ENCODE peak calls at places on chromosomes 7 and 10, in nine cellular contexts. M is endothelial cell, P is WERI-Rb-1, C is astrocyte of the cerebellum, Q is brain microvascular endothelial cell, R is A549, U is uterus, D is HFFc6, J is GM12865. G is an unnamed sample.

GRCh38 chr7:39044489-39044888 is 66.8 kb downstream of the POU6F2 start:
- DNase-seq in M (no peak), P (no peak), C (no peak), Q (no peak), R (no peak), U (no peak), D (no peak), J (no peak), G (no peak)

GRCh38 chr10:132109341-132110072 is 43.8 kb downstream of the JAKMIP3 start:
- DNase-seq in M (no peak), P (no peak), C (no peak), Q (no peak), R (no peak), U (no peak), D (no peak), J (no peak), G (no peak)

GRCh38 chr10:5944389-5945202 is 32.7 kb downstream of the IL15RA start:
- DNase-seq in M (no peak), P (no peak), C (peak; percentile 100), Q (peak; percentile 98), R (peak; percentile 34), U (peak; percentile 98), D (peak; percentile 99), J (no peak), G (no peak)

GRCh38 chr10:79404690-79405131 is 40.7 kb downstream of the ZCCHC24 start:
- DNase-seq in M (no peak), P (no peak), C (no peak), Q (no peak), R (no peak), U (peak; percentile 20), D (no peak), J (no peak), G (peak; percentile 10)

GRCh38 chr7:821688-822087 is 10.6 kb upstream of the SUN1 start:
- DNase-seq in M (no peak), P (no peak), C (no peak), Q (no peak), R (no peak), U (peak; percentile 56), D (no peak), J (no peak), G (no peak)

GRCh38 chr7:69847921-69848612 is 249.8 kb downstream of the AUTS2 start:
- DNase-seq in M (no peak), P (no peak), C (no peak), Q (no peak), R (no peak), U (no peak), D (no peak), J (no peak), G (no peak)

GRCh38 chr10:9175200-9175599 is 1120.7 kb downstream of the GATA3 start:
- DNase-seq in M (no peak), P (no peak), C (no peak), Q (no peak), R (no peak), U (no peak), D (no peak), J (no peak), G (no peak)

GRCh38 chr7:42069625-42070024 is 167.4 kb downstream of the GLI3 start:
- DNase-seq in M (no peak), P (no peak), C (no peak), Q (no peak), R (no peak), U (no peak), D (no peak), J (no peak), G (no peak)

GRCh38 chr10:85003083-85003482 is 674.7 kb downstream of the CCSER2 start:
- DNase-seq in M (no peak), P (no peak), C (no peak), Q (no peak), R (no peak), U (no peak), D (no peak), J (no peak), G (no peak)

GRCh38 chr7:108002726-108003590 is at the start of gene LAMB1:
- DNase-seq in M (peak; percentile 78), P (peak; percentile 80), C (no peak), Q (peak; percentile 83), R (peak; percentile 78), U (peak; percentile 81), D (peak; percentile 34), J (no peak), G (peak; percentile 88)

GRCh38 chr7:101273126-101273525 is 28.2 kb upstream of the FIS1 start:
- DNase-seq in M (no peak), P (no peak), C (no peak), Q (no peak), R (no peak), U (no peak), D (no peak), J (no peak), G (no peak)

GRCh38 chr7:128697301-128697905 is 25.3 kb downstream of the GARIN1A start:
- DNase-seq in M (peak; percentile 60), P (no peak), C (peak; percentile 8), Q (peak; percentile 38), R (peak; percentile 80), U (no peak), D (peak; percentile 61), J (peak; percentile 80), G (peak; percentile 70)

GRCh38 chr10:23643396-23643795 is 204.5 kb downstream of the OTUD1 start:
- DNase-seq in M (no peak), P (no peak), C (no peak), Q (no peak), R (no peak), U (no peak), D (no peak), J (no peak), G (no peak)

GRCh38 chr10:9814285-9814866 is 1203.3 kb upstream of the CELF2 start:
- DNase-seq in M (no peak), P (no peak), C (no peak), Q (peak; percentile 71), R (no peak), U (no peak), D (no peak), J (no peak), G (no peak)

GRCh38 chr10:71074176-71074755 is 138.1 kb upstream of the UNC5B start:
- DNase-seq in M (no peak), P (peak; percentile 6), C (no peak), Q (no peak), R (no peak), U (no peak), D (no peak), J (no peak), G (no peak)

GRCh38 chr10:116838143-116838725 is 11.1 kb upstream of the ENO4 start:
- DNase-seq in M (no peak), P (no peak), C (no peak), Q (no peak), R (no peak), U (no peak), D (no peak), J (no peak), G (no peak)

GRCh38 chr7:102270176-102270887 is 16.3 kb upstream of the SH2B2 start:
- DNase-seq in M (no peak), P (no peak), C (no peak), Q (no peak), R (no peak), U (no peak), D (no peak), J (no peak), G (no peak)

GRCh38 chr10:57716884-57717283 is 550.8 kb downstream of the IPMK start:
- DNase-seq in M (no peak), P (no peak), C (peak; percentile 28), Q (peak; percentile 24), R (no peak), U (no peak), D (peak; percentile 26), J (no peak), G (no peak)
- TF ChIP-seq CTCF in M (peak; percentile 26), P (peak; percentile 42), C (peak; percentile 62), Q (peak; percentile 57), R (peak; percentile 61), U (no peak), D (peak; percentile 74), J (no peak), G (no peak)

DNA sequence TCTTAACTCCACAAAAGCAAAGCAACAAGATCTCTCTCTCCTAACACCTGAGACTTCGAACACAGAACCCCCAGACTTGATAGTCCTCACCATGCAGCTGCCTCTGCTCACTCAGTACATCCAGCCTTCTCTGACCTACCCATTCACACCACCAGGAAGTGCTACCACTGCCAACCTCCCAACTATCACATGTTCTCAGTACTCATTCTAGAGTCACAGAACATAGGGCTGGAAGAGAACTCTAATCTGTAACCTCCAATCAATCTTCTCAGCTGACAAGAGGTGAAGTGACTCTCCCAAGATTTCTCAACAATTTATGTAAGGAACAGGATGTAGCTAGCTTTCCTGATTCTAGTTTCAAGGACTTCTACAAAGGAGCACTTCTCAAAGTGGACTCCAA is 3.8 kb downstream of the NUDCD3 start:
- DNase-seq in M (no peak), P (no peak), C (no peak), Q (no peak), R (no peak), U (no peak), D (peak; percentile 17), J (no peak), G (no peak)
- TF ChIP-seq CTCF in M (no peak), P (no peak), C (no peak), Q (peak; percentile 10), R (no peak), U (no peak), D (peak; percentile 12), J (no peak), G (no peak)

GRCh38 chr7:43211276-43211675 is 98.8 kb downstream of the HECW1 start:
- DNase-seq in M (peak; percentile 30), P (no peak), C (no peak), Q (no peak), R (peak; percentile 25), U (no peak), D (peak; percentile 17), J (no peak), G (no peak)
- TF ChIP-seq CTCF in M (no peak), P (no peak), C (peak; percentile 10), Q (peak; percentile 52), R (peak; percentile 46), U (no peak), D (peak; percentile 72), J (no peak), G (no peak)

GRCh38 chr10:102175415-102175814 is 23.2 kb downstream of the NOLC1 start:
- DNase-seq in M (no peak), P (no peak), C (no peak), Q (peak; percentile 63), R (no peak), U (no peak), D (peak; percentile 71), J (no peak), G (no peak)

GRCh38 chr10:102167861-102168260 is 15.7 kb downstream of the NOLC1 start:
- DNase-seq in M (no peak), P (no peak), C (no peak), Q (no peak), R (no peak), U (no peak), D (no peak), J (no peak), G (no peak)

GRCh38 chr10:102172288-102172687 is 20.1 kb downstream of the NOLC1 start:
- DNase-seq in M (no peak), P (no peak), C (no peak), Q (no peak), R (no peak), U (no peak), D (no peak), J (no peak), G (no peak)

DNA sequence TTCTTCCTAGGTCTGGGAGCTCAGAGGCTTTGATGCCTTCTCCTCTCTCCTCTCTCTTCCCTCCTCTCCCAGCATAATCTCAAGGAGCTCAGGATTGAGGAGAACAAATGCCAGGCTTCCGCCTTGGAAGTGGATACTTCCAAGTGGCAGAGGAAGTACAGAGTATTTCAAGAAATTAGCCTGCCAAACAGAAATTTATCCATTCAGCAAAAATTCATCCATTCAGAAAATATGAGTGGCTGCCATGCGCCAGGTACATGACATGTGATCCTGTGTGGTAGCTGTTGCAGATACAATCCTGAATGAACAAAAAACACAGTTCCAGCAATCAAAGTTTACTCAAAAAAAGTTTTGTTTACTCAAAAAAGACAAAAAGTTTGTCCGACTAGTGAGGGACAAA is 18.4 kb downstream of the NOLC1 start:
- DNase-seq in M (no peak), P (no peak), C (no peak), Q (no peak), R (no peak), U (no peak), D (no peak), J (no peak), G (no peak)
- TF ChIP-seq CTCF in M (no peak), P (no peak), C (no peak), Q (no peak), R (no peak), U (no peak), D (no peak), J (no peak), G (no peak)

G was measured in glutamatergic neuron.